ENCODE peak calls at places on chromosomes 5 and 9, in seven cellular contexts. L, E, S, Q, H, K and D are unnamed samples.

GRCh38 chr5:44632344-44632743 is 176.4 kb upstream of the MRPS30 start:
- DNase-seq in K (no peak), H (no peak), Q (no peak), E (no peak), S (no peak), L (no peak), D (no peak)

GRCh38 chr5:128615578-128615977 is 77.5 kb upstream of the FBN2 start:
- DNase-seq in K (no peak), H (no peak), L (no peak), S (no peak), Q (no peak), E (no peak), D (no peak)

GRCh38 chr5:115465416-115465815 is 79.2 kb downstream of the FEM1C start:
- DNase-seq in S (no peak), K (no peak), H (no peak), E (no peak), Q (no peak), L (no peak), D (no peak)

GRCh38 chr5:107502711-107503110 is 168.0 kb downstream of the EFNA5 start:
- DNase-seq in L (peak; percentile 82), H (no peak), E (no peak), K (no peak), S (no peak), Q (no peak), D (no peak)

GRCh38 chr5:10456583-10457562 is 15.2 kb downstream of the ROPN1L start:
- DNase-seq in S (no peak), H (no peak), E (no peak), L (no peak), Q (no peak), K (no peak), D (no peak)

GRCh38 chr5:5494489-5495402 is 72.3 kb downstream of the ICE1 start:
- DNase-seq in L (peak; percentile 90), K (peak; percentile 59), Q (peak; percentile 77), H (peak; percentile 75), S (peak; percentile 36), E (peak; percentile 88), D (peak; percentile 80)

GRCh38 chr9:135167839-135168378 is 80.4 kb downstream of the OLFM1 start:
- DNase-seq in H (no peak), L (peak; percentile 43), E (no peak), Q (no peak), K (no peak), S (no peak), D (no peak)

GRCh38 chr5:81165493-81166119 is 67.5 kb upstream of the CKMT2 start:
- DNase-seq in E (peak; percentile 66), S (peak; percentile 47), K (peak; percentile 69), Q (peak; percentile 71), L (peak; percentile 31), H (peak; percentile 16), D (peak; percentile 75)

GRCh38 chr5:40674661-40675235 is 5.0 kb upstream of the PTGER4 start:
- DNase-seq in Q (no peak), L (no peak), S (no peak), E (no peak), H (no peak), K (no peak), D (peak; percentile 89)

GRCh38 chr5:160929343-160929742 is 77.3 kb upstream of the ATP10B start:
- DNase-seq in Q (no peak), K (no peak), H (no peak), L (no peak), E (no peak), S (no peak), D (no peak)

GRCh38 chr9:87516222-87516930 is 18.7 kb downstream of the DAPK1 start:
- DNase-seq in H (no peak), Q (no peak), K (peak; percentile 43), S (peak; percentile 71), L (no peak), E (peak; percentile 24), D (no peak)

GRCh38 chr9:132942541-132943182 is 1.8 kb downstream of the TSC1 start:
- DNase-seq in E (no peak), Q (no peak), K (no peak), S (no peak), H (no peak), L (no peak), D (no peak)